ENCODE peak calls at places on chromosomes 11 and 22, in five cellular contexts. One of them, this sample, is unnamed.

GRCh38 chr22:36922097-36922608 is 8.7 kb downstream of the CSF2RB start:
- DNase-seq in heart left ventricle: no peak
- DNase-seq in breast epithelium: peak
- DNase-seq in lung: no peak
- DNase-seq in AG04449: no peak
- DNase-seq in this sample: no peak

GRCh38 chr11:19185516-19186052 is 16.2 kb downstream of the CSRP3 start:
- DNase-seq in breast epithelium: no peak
- DNase-seq in lung: no peak
- DNase-seq in heart left ventricle: no peak
- DNase-seq in AG04449: no peak
- DNase-seq in this sample: no peak

GRCh38 chr11:10728779-10729472 is 22.1 kb upstream of the CTR9 start:
- DNase-seq in lung: no peak
- DNase-seq in AG04449: no peak
- DNase-seq in breast epithelium: no peak
- DNase-seq in heart left ventricle: no peak
- DNase-seq in this sample: no peak

GRCh38 chr11:20089796-20090653 is 70.2 kb downstream of the DBX1 start:
- DNase-seq in AG04449: no peak
- DNase-seq in breast epithelium: no peak
- DNase-seq in heart left ventricle: peak
- DNase-seq in lung: no peak
- DNase-seq in this sample: no peak

GRCh38 chr11:130178992-130179391 is 19.4 kb downstream of the ST14 start:
- DNase-seq in heart left ventricle: no peak
- DNase-seq in breast epithelium: peak
- DNase-seq in AG04449: no peak
- DNase-seq in lung: no peak
- DNase-seq in this sample: no peak

GRCh38 chr11:69640995-69641581 is at the start of gene CCND1:
- DNase-seq in lung: peak
- DNase-seq in heart left ventricle: peak
- DNase-seq in breast epithelium: peak
- DNase-seq in AG04449: peak
- DNase-seq in this sample: no peak

GRCh38 chr22:22753526-22754267 is 109.3 kb downstream of the GGTLC2 start:
- DNase-seq in lung: peak
- DNase-seq in breast epithelium: peak
- DNase-seq in heart left ventricle: peak
- DNase-seq in AG04449: no peak
- DNase-seq in this sample: no peak

GRCh38 chr11:8697056-8697455 is 14.5 kb downstream of the RPL27A start:
- DNase-seq in lung: no peak
- DNase-seq in heart left ventricle: no peak
- DNase-seq in breast epithelium: no peak
- DNase-seq in AG04449: no peak
- DNase-seq in this sample: no peak

GRCh38 chr11:96524475-96524874 is 134.7 kb downstream of the JRKL start:
- DNase-seq in breast epithelium: no peak
- DNase-seq in heart left ventricle: no peak
- DNase-seq in lung: no peak
- DNase-seq in AG04449: no peak
- DNase-seq in this sample: no peak

GRCh38 chr11:82890002-82890341 is 10.3 kb downstream of the PRCP start:
- DNase-seq in breast epithelium: no peak
- DNase-seq in lung: no peak
- DNase-seq in AG04449: no peak
- DNase-seq in heart left ventricle: no peak
- DNase-seq in this sample: no peak

GRCh38 chr11:125110996-125111340 is 458 bp downstream of the TMEM218 start:
- DNase-seq in breast epithelium: no peak
- DNase-seq in AG04449: no peak
- DNase-seq in heart left ventricle: no peak
- DNase-seq in lung: no peak
- DNase-seq in this sample: no peak

GRCh38 chr11:2525941-2526807 is 81.4 kb downstream of the KCNQ1 start:
- DNase-seq in breast epithelium: no peak
- DNase-seq in AG04449: no peak
- DNase-seq in lung: no peak
- DNase-seq in heart left ventricle: peak
- DNase-seq in this sample: peak

GRCh38 chr11:43917851-43918250 is 24.6 kb upstream of the C11orf96 start:
- DNase-seq in breast epithelium: no peak
- DNase-seq in lung: no peak
- DNase-seq in heart left ventricle: no peak
- DNase-seq in AG04449: no peak
- DNase-seq in this sample: no peak

GRCh38 chr11:2466869-2467694 is 22.3 kb downstream of the KCNQ1 start:
- DNase-seq in heart left ventricle: peak
- DNase-seq in breast epithelium: no peak
- DNase-seq in lung: no peak
- DNase-seq in AG04449: no peak
- DNase-seq in this sample: peak

GRCh38 chr22:43782448-43782847 is 29.7 kb downstream of the EFCAB6 start:
- DNase-seq in AG04449: no peak
- DNase-seq in breast epithelium: no peak
- DNase-seq in lung: no peak
- DNase-seq in heart left ventricle: no peak
- DNase-seq in this sample: no peak

GRCh38 chr22:25383892-25384291 is 164.5 kb downstream of the CRYBB2 start:
- DNase-seq in heart left ventricle: no peak
- DNase-seq in AG04449: no peak
- DNase-seq in lung: no peak
- DNase-seq in breast epithelium: no peak
- DNase-seq in this sample: no peak

GRCh38 chr11:69819109-69819490 is at the start of gene FGF3:
- DNase-seq in breast epithelium: no peak
- DNase-seq in heart left ventricle: no peak
- DNase-seq in lung: no peak
- DNase-seq in AG04449: no peak
- DNase-seq in this sample: no peak

GRCh38 chr11:119684361-119685072 is 44.5 kb downstream of the NECTIN1 start:
- DNase-seq in AG04449: no peak
- DNase-seq in lung: no peak
- DNase-seq in heart left ventricle: no peak
- DNase-seq in breast epithelium: peak
- DNase-seq in this sample: no peak

GRCh38 chr22:38941488-38941987 is 15.9 kb upstream of the APOBEC3A start:
- DNase-seq in AG04449: no peak
- DNase-seq in breast epithelium: peak
- DNase-seq in heart left ventricle: no peak
- DNase-seq in lung: peak
- DNase-seq in this sample: no peak

GRCh38 chr11:73797457-73797856 is 9.8 kb downstream of the MRPL48 start:
- DNase-seq in lung: no peak
- DNase-seq in breast epithelium: no peak
- DNase-seq in AG04449: no peak
- DNase-seq in heart left ventricle: no peak
- DNase-seq in this sample: no peak

GRCh38 chr11:113247231-113247630 is 67.2 kb upstream of the TTC12 start:
- DNase-seq in breast epithelium: no peak
- DNase-seq in heart left ventricle: no peak
- DNase-seq in AG04449: no peak
- DNase-seq in lung: no peak
- DNase-seq in this sample: no peak

GRCh38 chr11:113251281-113251680 is 63.1 kb upstream of the TTC12 start:
- DNase-seq in AG04449: no peak
- DNase-seq in breast epithelium: no peak
- DNase-seq in lung: no peak
- DNase-seq in heart left ventricle: no peak
- DNase-seq in this sample: no peak

GRCh38 chr11:113249786-113250185 is 64.6 kb upstream of the TTC12 start:
- DNase-seq in heart left ventricle: no peak
- DNase-seq in AG04449: no peak
- DNase-seq in lung: no peak
- DNase-seq in breast epithelium: no peak
- DNase-seq in this sample: no peak

GRCh38 chr11:113248702-113249490 is 65.5 kb upstream of the TTC12 start:
- DNase-seq in lung: no peak
- DNase-seq in AG04449: no peak
- DNase-seq in breast epithelium: no peak
- DNase-seq in heart left ventricle: no peak
- DNase-seq in this sample: no peak

DNA sequence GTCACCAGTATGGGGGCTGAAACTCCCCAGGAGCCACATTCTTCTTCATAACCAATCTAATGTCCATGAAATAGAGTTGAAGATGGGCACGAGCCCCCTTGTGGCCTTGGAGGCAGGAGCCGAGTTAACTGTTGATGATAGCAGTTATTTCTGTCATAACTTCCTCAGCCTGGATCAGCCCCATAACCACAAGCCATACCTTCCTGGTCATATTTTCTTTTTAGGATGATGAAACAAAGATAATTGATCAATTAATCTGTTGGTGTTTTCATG is 65.0 kb upstream of the TTC12 start:
- DNase-seq in heart left ventricle: no peak
- DNase-seq in breast epithelium: no peak
- DNase-seq in AG04449: no peak
- DNase-seq in lung: no peak
- DNase-seq in this sample: no peak
- TF ChIP-seq CTCF in heart left ventricle: peak
- TF ChIP-seq CTCF in breast epithelium: no peak
- TF ChIP-seq CTCF in AG04449: peak
- TF ChIP-seq CTCF in lung: no peak
- TF ChIP-seq CTCF in this sample: no peak

DNA sequence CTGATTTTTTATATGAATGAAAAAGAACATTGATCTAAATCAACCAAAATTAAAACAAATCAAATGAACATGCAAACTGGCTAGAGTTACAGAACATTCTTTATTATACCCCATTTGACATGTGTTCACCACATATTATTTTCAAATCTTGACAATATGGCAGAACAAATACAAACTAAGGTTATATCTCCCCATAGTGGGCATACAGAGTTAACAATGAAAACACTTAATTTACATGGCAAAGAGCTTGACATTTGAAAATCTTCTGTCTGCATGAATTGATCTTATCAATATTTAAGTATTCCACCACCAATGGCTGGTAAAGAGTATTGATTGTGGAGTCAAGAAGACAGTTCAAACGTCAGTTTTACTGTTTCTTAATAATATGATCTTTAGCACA is 197.9 kb upstream of the ANO3 start:
- DNase-seq in lung: no peak
- DNase-seq in heart left ventricle: no peak
- DNase-seq in AG04449: no peak
- DNase-seq in breast epithelium: no peak
- DNase-seq in this sample: no peak
- TF ChIP-seq CTCF in lung: no peak
- TF ChIP-seq CTCF in heart left ventricle: no peak
- TF ChIP-seq CTCF in AG04449: no peak
- TF ChIP-seq CTCF in breast epithelium: no peak
- TF ChIP-seq CTCF in this sample: no peak

DNA sequence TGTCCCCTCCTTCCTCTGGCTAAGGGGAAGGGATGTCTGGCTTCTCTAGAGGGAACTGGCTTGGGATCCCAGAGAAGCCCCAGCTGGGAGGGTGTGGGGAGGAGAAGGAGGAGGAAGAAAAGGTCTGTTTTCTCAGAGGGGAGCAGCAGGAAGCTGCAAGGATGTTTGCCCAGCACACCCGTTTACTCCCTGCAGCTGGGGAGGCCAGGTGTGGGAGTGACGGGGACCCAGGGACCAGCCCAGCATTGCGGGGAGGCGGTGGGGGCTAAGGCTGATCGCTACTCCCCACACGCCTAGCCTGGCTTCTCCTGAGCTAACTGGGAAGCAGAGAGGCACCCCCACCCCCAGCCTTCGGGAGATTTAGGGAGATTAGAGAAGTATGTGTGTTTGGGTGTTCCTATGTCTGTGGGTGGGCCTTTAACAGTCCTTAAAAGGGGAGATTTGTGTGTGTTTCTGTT is 3.9 kb downstream of the CREB3L1 start:
- DNase-seq in lung: no peak
- DNase-seq in AG04449: no peak
- DNase-seq in heart left ventricle: no peak
- DNase-seq in breast epithelium: no peak
- DNase-seq in this sample: no peak
- TF ChIP-seq CTCF in lung: no peak
- TF ChIP-seq CTCF in AG04449: no peak
- TF ChIP-seq CTCF in heart left ventricle: no peak
- TF ChIP-seq CTCF in breast epithelium: no peak
- TF ChIP-seq CTCF in this sample: no peak

DNA sequence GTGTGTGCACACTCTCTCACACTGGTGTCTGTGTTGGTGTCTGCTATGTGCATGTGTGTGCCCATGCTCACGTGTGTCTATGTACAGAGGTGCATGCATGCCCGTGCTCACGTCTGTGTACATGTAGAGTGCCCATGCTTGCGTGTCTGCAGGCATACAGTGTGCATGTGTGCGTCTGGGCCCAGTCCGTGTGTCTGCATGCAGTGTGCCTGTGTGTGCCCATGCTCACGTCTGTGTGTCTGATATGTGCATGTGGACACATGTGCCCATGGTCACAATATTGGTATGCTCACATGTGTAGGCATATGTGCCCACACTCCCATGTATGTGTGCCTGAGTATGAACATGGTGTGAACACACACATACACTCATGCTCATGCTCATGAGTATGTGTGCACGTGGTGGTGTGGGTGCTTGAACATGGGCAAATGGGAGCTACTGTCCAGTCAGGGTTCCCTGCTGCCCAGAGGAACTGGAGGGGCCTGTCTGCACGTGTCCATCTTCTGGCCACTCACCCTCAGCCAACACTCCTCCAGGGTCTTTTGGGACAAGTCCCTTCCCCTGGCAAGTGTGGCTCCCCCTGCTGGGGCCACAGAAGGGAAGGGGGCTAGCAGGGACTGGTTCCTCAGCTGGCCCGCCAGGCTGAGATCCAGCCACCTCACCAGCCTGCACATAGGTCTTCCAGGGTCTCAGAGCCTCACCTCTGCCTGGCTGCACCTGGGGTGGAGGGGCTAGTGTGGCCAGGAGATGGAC is 7.3 kb upstream of the TBX1 start:
- DNase-seq in lung: no peak
- DNase-seq in breast epithelium: no peak
- DNase-seq in AG04449: no peak
- DNase-seq in heart left ventricle: no peak
- DNase-seq in this sample: no peak
- TF ChIP-seq CTCF in lung: no peak
- TF ChIP-seq CTCF in breast epithelium: no peak
- TF ChIP-seq CTCF in AG04449: no peak
- TF ChIP-seq CTCF in heart left ventricle: no peak
- TF ChIP-seq CTCF in this sample: no peak

DNA sequence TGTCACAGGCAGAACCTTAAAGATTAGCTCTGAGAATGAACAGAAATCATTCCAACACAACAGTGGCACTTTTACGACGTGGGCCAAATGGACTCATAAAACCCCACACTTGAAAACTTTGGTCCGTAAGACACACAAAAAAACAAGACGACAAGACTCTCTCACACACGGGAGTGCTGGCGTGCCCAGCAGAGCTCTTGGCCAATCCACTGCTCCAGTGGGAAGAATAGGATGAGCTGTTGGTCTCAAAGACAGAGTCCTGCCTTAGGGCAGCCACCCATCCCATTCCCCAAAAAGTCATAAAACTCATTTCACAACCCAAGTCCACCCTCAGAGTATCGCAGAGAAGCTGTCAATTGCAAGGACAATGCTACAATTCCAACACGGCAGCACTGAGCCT is 18.2 kb downstream of the LARGE1 start:
- DNase-seq in breast epithelium: no peak
- DNase-seq in heart left ventricle: no peak
- DNase-seq in lung: no peak
- DNase-seq in AG04449: no peak
- DNase-seq in this sample: no peak
- TF ChIP-seq CTCF in breast epithelium: no peak
- TF ChIP-seq CTCF in heart left ventricle: no peak
- TF ChIP-seq CTCF in lung: no peak
- TF ChIP-seq CTCF in AG04449: no peak
- TF ChIP-seq CTCF in this sample: no peak

GRCh38 chr11:47257518-47258316 is at the start of gene NR1H3:
- DNase-seq in lung: peak
- DNase-seq in AG04449: no peak
- DNase-seq in breast epithelium: peak
- DNase-seq in heart left ventricle: peak
- DNase-seq in this sample: no peak
- TF ChIP-seq CTCF in lung: peak
- TF ChIP-seq CTCF in AG04449: peak
- TF ChIP-seq CTCF in breast epithelium: peak
- TF ChIP-seq CTCF in heart left ventricle: peak
- TF ChIP-seq CTCF in this sample: no peak

This sample was measured in omental fat pad.